ENCODE peak calls at places on chromosomes 3 and 15, in four cellular contexts. One of them, this sample, is unnamed.

GRCh38 chr15:64892850-64893403 is 18.8 kb upstream of the ANKDD1A start:
- DNase-seq in Calu3: no peak
- DNase-seq in GM06990: peak
- DNase-seq in neural crest cell: no peak
- DNase-seq in this sample: no peak

GRCh38 chr3:28698706-28699105 is 350.1 kb upstream of the AZI2 start:
- DNase-seq in Calu3: no peak
- DNase-seq in GM06990: no peak
- DNase-seq in neural crest cell: no peak
- DNase-seq in this sample: no peak

GRCh38 chr15:65249641-65250040 is 37.0 kb downstream of the PARP16 start:
- DNase-seq in Calu3: no peak
- DNase-seq in GM06990: peak
- DNase-seq in neural crest cell: no peak
- DNase-seq in this sample: peak

GRCh38 chr3:66428733-66429132 is 72.1 kb downstream of the LRIG1 start:
- DNase-seq in Calu3: no peak
- DNase-seq in GM06990: no peak
- DNase-seq in neural crest cell: no peak
- DNase-seq in this sample: no peak

GRCh38 chr3:103907567-103907966 is 1459.1 kb upstream of the ALCAM start:
- DNase-seq in Calu3: no peak
- DNase-seq in GM06990: no peak
- DNase-seq in neural crest cell: no peak
- DNase-seq in this sample: no peak

GRCh38 chr15:62758126-62758951 is 284.2 kb upstream of the TPM1 start:
- DNase-seq in Calu3: no peak
- DNase-seq in GM06990: no peak
- DNase-seq in neural crest cell: no peak
- DNase-seq in this sample: no peak

GRCh38 chr3:162112719-162113118 is 616.1 kb downstream of the OTOL1 start:
- DNase-seq in Calu3: no peak
- DNase-seq in GM06990: no peak
- DNase-seq in neural crest cell: no peak
- DNase-seq in this sample: no peak

GRCh38 chr3:129313415-129313982 is 34.8 kb downstream of the HMCES start:
- DNase-seq in Calu3: no peak
- DNase-seq in GM06990: no peak
- DNase-seq in neural crest cell: no peak
- DNase-seq in this sample: no peak

GRCh38 chr15:73727330-73728018 is 25.7 kb downstream of the INSYN1 start:
- DNase-seq in Calu3: no peak
- DNase-seq in GM06990: no peak
- DNase-seq in neural crest cell: no peak
- DNase-seq in this sample: no peak

GRCh38 chr3:194100856-194101390 is 35.0 kb upstream of the HES1 start:
- DNase-seq in Calu3: no peak
- DNase-seq in GM06990: peak
- DNase-seq in neural crest cell: no peak
- DNase-seq in this sample: peak

GRCh38 chr3:194102436-194102835 is 33.5 kb upstream of the HES1 start:
- DNase-seq in Calu3: no peak
- DNase-seq in GM06990: no peak
- DNase-seq in neural crest cell: no peak
- DNase-seq in this sample: peak

GRCh38 chr3:194104041-194104751 is 31.8 kb upstream of the HES1 start:
- DNase-seq in Calu3: no peak
- DNase-seq in GM06990: peak
- DNase-seq in neural crest cell: no peak
- DNase-seq in this sample: peak

GRCh38 chr3:194103475-194103874 is 32.5 kb upstream of the HES1 start:
- DNase-seq in Calu3: no peak
- DNase-seq in GM06990: peak
- DNase-seq in neural crest cell: no peak
- DNase-seq in this sample: peak

DNA sequence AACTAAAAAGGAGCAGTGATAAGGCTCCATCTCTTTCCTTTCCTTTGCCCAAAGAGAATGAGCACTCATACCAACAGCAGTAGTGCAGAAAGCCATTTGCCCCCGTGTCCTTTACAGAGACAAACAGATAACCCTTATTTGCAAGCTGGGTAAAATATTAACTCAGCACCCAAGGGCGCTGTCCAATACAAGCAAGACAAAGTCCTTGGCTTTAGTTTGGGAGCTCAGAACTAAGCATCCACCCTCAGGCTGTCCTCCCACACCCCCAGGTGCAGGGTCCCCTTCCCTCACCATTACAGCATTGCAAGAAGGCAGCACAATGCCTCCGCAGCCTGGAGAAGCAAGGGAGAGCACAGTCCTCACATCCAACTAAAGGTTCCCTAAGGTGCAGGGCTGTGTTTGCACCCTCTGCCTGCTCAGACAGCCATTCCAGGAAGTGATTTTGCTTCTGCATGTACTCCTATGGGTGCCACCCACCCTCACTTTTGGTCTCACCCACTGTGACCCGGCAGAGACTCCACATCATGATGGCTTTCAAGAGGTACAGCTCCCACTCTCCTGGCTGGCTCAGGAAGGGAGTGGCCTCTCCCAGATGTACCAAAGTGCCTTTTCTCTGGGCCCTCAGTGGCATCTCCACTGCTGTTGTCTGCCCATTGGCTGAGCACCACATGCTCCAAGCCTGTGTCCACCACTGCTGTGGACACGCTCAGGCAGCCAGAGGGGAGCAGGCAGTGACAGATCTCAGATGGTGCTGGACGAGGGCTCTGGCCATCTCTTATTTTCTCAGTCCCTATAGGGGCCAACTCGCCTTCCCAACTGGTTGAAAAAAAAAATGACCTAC is 34.1 kb upstream of the HES1 start:
- DNase-seq in Calu3: peak
- DNase-seq in GM06990: no peak
- DNase-seq in neural crest cell: no peak
- DNase-seq in this sample: no peak
- TF ChIP-seq CTCF in Calu3: no peak
- TF ChIP-seq CTCF in GM06990: no peak
- TF ChIP-seq CTCF in neural crest cell: no peak
- TF ChIP-seq CTCF in this sample: no peak

DNA sequence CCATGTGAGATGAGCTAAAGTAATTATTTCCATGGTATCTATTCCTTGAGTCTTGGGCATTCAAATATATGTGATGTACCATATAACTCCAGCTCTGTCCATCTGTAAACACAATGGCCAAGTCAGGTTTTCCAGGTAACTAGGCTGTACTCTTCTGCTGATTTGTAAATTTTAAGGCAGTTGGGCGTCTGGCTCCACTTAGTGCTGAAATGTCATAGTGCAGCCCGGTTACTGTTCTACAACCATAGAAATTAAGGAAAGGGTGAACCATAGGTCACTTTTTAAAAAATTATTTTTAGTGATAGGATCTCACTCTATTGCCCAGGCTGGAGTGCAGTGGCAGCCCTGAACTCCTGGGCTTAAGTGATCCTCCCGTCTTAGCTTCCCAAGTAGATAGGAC is 44.7 kb upstream of the GOLM2 start:
- DNase-seq in Calu3: no peak
- DNase-seq in GM06990: no peak
- DNase-seq in neural crest cell: no peak
- DNase-seq in this sample: no peak
- TF ChIP-seq CTCF in Calu3: no peak
- TF ChIP-seq CTCF in GM06990: peak
- TF ChIP-seq CTCF in neural crest cell: peak
- TF ChIP-seq CTCF in this sample: no peak

GRCh38 chr3:47692158-47692557 is 89.5 kb downstream of the SMARCC1 start:
- DNase-seq in Calu3: no peak
- DNase-seq in GM06990: no peak
- DNase-seq in neural crest cell: no peak
- DNase-seq in this sample: no peak
- TF ChIP-seq CTCF in Calu3: no peak
- TF ChIP-seq CTCF in GM06990: no peak
- TF ChIP-seq CTCF in neural crest cell: no peak
- TF ChIP-seq CTCF in this sample: no peak

GRCh38 chr3:153291052-153291689 is 129.1 kb downstream of the RAP2B start:
- DNase-seq in Calu3: peak
- DNase-seq in GM06990: no peak
- DNase-seq in neural crest cell: no peak
- DNase-seq in this sample: no peak
- TF ChIP-seq CTCF in Calu3: peak
- TF ChIP-seq CTCF in GM06990: peak
- TF ChIP-seq CTCF in neural crest cell: peak
- TF ChIP-seq CTCF in this sample: peak

GRCh38 chr3:16514799-16515353 is 1.4 kb upstream of the RFTN1 start:
- DNase-seq in Calu3: no peak
- DNase-seq in GM06990: no peak
- DNase-seq in neural crest cell: no peak
- DNase-seq in this sample: no peak

GRCh38 chr3:16515885-16516420 is 2.5 kb upstream of the RFTN1 start:
- DNase-seq in Calu3: no peak
- DNase-seq in GM06990: peak
- DNase-seq in neural crest cell: no peak
- DNase-seq in this sample: peak

GRCh38 chr3:16513141-16514020 is at the start of gene RFTN1:
- DNase-seq in Calu3: peak
- DNase-seq in GM06990: peak
- DNase-seq in neural crest cell: peak
- DNase-seq in this sample: peak

GRCh38 chr3:16514021-16514700 is 662 bp upstream of the RFTN1 start:
- DNase-seq in Calu3: no peak
- DNase-seq in GM06990: no peak
- DNase-seq in neural crest cell: no peak
- DNase-seq in this sample: no peak

DNA sequence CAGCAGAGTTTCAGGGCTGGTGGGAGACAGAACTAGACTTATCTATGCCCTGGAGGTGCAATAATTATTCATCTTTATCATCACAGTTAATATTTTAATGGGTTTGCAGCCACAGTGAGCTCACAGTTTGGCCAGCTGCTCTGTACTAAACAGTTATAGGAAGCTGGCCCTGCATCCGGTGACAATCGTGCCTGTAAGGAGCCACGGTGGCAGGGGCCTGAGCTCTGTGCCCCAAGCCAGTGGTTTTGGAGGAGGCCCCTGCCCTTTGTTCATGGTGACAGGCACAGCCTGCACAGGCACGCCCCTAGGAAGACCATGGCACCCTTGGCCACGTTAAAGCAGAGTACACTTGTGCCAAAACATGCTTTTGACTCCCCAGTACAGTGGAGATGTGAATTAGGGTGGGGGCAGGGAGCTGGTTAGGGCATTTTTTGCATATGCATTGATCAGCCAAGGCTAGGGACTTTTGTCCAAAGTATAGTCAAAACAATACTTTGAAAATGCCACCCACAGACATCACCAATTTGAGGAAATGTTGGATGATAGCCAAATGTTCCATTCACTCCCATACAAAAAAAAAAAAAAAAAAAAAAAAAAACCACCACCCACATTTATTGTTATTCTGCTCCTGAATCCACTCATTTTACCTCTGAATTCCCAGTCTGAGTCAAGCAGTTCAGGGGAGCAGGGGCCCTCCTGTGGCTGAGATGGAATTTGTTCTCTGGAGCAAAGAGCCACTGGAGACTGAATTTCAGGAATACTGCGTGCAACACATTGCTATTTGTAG is 3.4 kb upstream of the RFTN1 start:
- DNase-seq in Calu3: peak
- DNase-seq in GM06990: peak
- DNase-seq in neural crest cell: no peak
- DNase-seq in this sample: peak
- TF ChIP-seq CTCF in Calu3: no peak
- TF ChIP-seq CTCF in GM06990: no peak
- TF ChIP-seq CTCF in neural crest cell: peak
- TF ChIP-seq CTCF in this sample: no peak

DNA sequence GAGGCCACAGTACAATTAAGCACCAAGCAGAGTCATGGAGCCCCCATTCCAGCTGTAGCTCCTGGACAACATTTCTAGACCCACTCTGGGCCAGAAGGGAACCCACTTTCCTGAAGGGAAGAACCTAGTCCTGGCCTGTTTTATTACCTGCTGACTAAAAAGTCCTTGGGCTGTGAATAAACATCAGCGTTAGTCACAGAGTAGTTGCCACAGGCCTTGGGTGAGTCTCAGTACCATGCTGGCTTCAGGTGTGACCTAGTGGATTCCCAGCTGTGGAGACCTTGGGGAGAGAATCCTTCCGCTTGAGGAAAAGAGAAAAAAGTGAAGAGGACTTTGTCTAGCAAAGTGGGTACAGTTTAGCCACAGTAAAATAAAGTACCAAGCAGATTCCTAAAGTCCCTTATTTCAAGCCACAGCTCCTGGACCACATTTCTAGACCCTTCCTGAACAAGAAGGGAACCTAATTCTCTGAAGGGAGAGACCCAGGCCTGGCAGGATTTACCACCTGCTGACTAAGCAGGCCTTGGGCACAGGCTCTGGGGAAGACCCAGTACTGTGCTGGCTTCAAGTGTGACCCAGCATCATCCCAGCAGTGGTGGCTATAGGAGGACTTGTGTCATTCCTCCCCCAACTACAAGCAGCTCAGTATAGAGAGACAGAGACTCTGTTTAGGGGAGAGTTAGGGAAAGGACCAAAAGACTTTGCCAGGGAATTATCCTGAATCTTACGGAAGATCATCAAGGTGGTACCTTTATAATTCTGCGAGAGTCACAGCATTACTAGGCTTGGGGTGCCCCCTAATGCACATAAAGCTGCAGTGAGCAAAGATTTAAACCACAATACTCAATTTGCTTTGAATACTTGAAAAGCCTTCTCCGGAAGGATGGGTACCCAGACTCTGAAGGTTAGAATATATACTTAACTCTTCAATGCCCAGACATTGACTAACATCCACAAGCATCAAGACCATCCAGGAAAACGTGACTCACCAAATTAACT is 118.2 kb upstream of the KCNH8 start:
- DNase-seq in Calu3: peak
- DNase-seq in GM06990: no peak
- DNase-seq in neural crest cell: no peak
- DNase-seq in this sample: no peak
- TF ChIP-seq CTCF in Calu3: no peak
- TF ChIP-seq CTCF in GM06990: peak
- TF ChIP-seq CTCF in neural crest cell: no peak
- TF ChIP-seq CTCF in this sample: no peak

This sample was measured in GM13977.